ENCODE peak calls at places on chromosome 1, in four cellular contexts. Q is stomach, G is HFFc6, Z is lung microvascular endothelial cell. B is an unnamed sample.

GRCh38 chr1:2312589-2313301 is 78.6 kb downstream of the MORN1 start:
- DNase-seq in G (no peak), Q (peak; percentile 48), Z (no peak), B (no peak)

GRCh38 chr1:200660719-200661118 is 9.0 kb downstream of the DDX59 start:
- DNase-seq in Z (no peak), G (no peak), Q (no peak), B (no peak)

GRCh38 chr1:160708821-160709220 is 2.8 kb downstream of the CD48 start:
- DNase-seq in Q (no peak), G (no peak), Z (no peak), B (no peak)

GRCh38 chr1:40774266-40774998 is 9.2 kb upstream of the KCNQ4 start:
- DNase-seq in G (peak; percentile 28), Q (peak; percentile 66), Z (peak; percentile 67), B (peak; percentile 64)

GRCh38 chr1:214027498-214027897 is 39.7 kb downstream of the PROX1 start:
- DNase-seq in Q (no peak), G (no peak), Z (peak; percentile 12), B (peak; percentile 29)

GRCh38 chr1:52551476-52552235 is 1.2 kb downstream of the TUT4 start:
- DNase-seq in Z (peak; percentile 57), G (peak; percentile 33), Q (no peak), B (no peak)

GRCh38 chr1:215749423-215749822 is 182.3 kb downstream of the KCTD3 start:
- DNase-seq in G (peak; percentile 84), Q (no peak), Z (no peak), B (no peak)

GRCh38 chr1:51058863-51059262 is 43.2 kb upstream of the C1orf185 start:
- DNase-seq in G (peak; percentile 50), Z (peak; percentile 45), Q (no peak), B (no peak)

GRCh38 chr1:247266053-247266452 is 10.2 kb downstream of the VN1R5 start:
- DNase-seq in Q (no peak), G (no peak), Z (no peak), B (no peak)

GRCh38 chr1:172663726-172664125 is 4.8 kb downstream of the FASLG start:
- DNase-seq in G (no peak), Z (no peak), Q (no peak), B (no peak)

GRCh38 chr1:13628711-13629110 is 45.1 kb downstream of the PDPN start:
- DNase-seq in Z (peak; percentile 100), Q (no peak), G (no peak), B (no peak)

GRCh38 chr1:16904560-16905111 is 8.9 kb downstream of the RNU1-2 start:
- DNase-seq in G (peak; percentile 99), Q (peak; percentile 99), Z (peak; percentile 99), B (peak; percentile 99)

GRCh38 chr1:162357681-162358266 is 18.9 kb downstream of the SPATA46 start:
- DNase-seq in G (peak; percentile 46), Z (peak; percentile 45), Q (no peak), B (no peak)

GRCh38 chr1:12573015-12573825 is 44.8 kb downstream of the DHRS3 start:
- DNase-seq in G (no peak), Z (no peak), Q (no peak), B (no peak)

GRCh38 chr1:55812281-55812680 is 597.1 kb upstream of the USP24 start:
- DNase-seq in G (no peak), Q (no peak), Z (no peak), B (no peak)

GRCh38 chr1:8097077-8097799 is 71.1 kb upstream of the ERRFI1 start:
- DNase-seq in Z (peak; percentile 45), G (peak; percentile 94), Q (no peak), B (no peak)

GRCh38 chr1:28343405-28343804 is 14.6 kb downstream of the MED18 start:
- DNase-seq in G (peak; percentile 62), Q (no peak), Z (no peak), B (no peak)

GRCh38 chr1:35707253-35708178 is 11.2 kb downstream of the C1orf216 start:
- DNase-seq in Q (peak; percentile 29), G (no peak), Z (peak; percentile 17), B (peak; percentile 62)

GRCh38 chr1:2885001-2885400 is 83.5 kb upstream of the TTC34 start:
- DNase-seq in G (no peak), Q (no peak), Z (no peak), B (no peak)

GRCh38 chr1:171252482-171252881 is 4.2 kb downstream of the FMO1 start:
- DNase-seq in G (no peak), Q (peak; percentile 49), Z (no peak), B (no peak)

GRCh38 chr1:155226910-155227260 is 18.4 kb downstream of the MTX1 start:
- DNase-seq in Z (peak; percentile 85), Q (peak; percentile 53), G (peak; percentile 44), B (peak; percentile 72)